ENCODE peak calls at places on chromosomes 5 and 9, in seven cellular contexts. One of them, this sample, is unnamed.

GRCh38 chr5:177446184-177447065 is at the start of gene PRR7:
- DNase-seq in mesendoderm: peak
- DNase-seq in mesenchymal stem cell: peak
- DNase-seq in neuronal stem cell: peak
- DNase-seq in H1: no peak
- DNase-seq in trophoblast cell: peak
- DNase-seq in H9: peak
- DNase-seq in this sample: peak

GRCh38 chr5:57662991-57663390 is 180.4 kb upstream of the ACTBL2 start:
- DNase-seq in mesendoderm: no peak
- DNase-seq in mesenchymal stem cell: no peak
- DNase-seq in neuronal stem cell: no peak
- DNase-seq in H1: no peak
- DNase-seq in trophoblast cell: no peak
- DNase-seq in H9: no peak
- DNase-seq in this sample: peak

GRCh38 chr9:93896093-93896492 is 59.1 kb downstream of the BARX1 start:
- DNase-seq in mesendoderm: no peak
- DNase-seq in mesenchymal stem cell: no peak
- DNase-seq in neuronal stem cell: no peak
- DNase-seq in H1: no peak
- DNase-seq in trophoblast cell: no peak
- DNase-seq in H9: peak
- DNase-seq in this sample: no peak

GRCh38 chr5:149962040-149962439 is 1.5 kb downstream of the SLC26A2 start:
- DNase-seq in mesendoderm: peak
- DNase-seq in mesenchymal stem cell: peak
- DNase-seq in neuronal stem cell: no peak
- DNase-seq in H1: no peak
- DNase-seq in trophoblast cell: peak
- DNase-seq in H9: no peak
- DNase-seq in this sample: peak

GRCh38 chr9:93505518-93506123 is 52.2 kb upstream of the FAM120AOS start:
- DNase-seq in mesendoderm: no peak
- DNase-seq in mesenchymal stem cell: peak
- DNase-seq in neuronal stem cell: no peak
- DNase-seq in H1: no peak
- DNase-seq in trophoblast cell: no peak
- DNase-seq in H9: no peak
- DNase-seq in this sample: no peak

GRCh38 chr5:14416709-14417108 is 164.9 kb upstream of the OTULINL start:
- DNase-seq in mesendoderm: peak
- DNase-seq in mesenchymal stem cell: no peak
- DNase-seq in neuronal stem cell: no peak
- DNase-seq in H1: no peak
- DNase-seq in trophoblast cell: no peak
- DNase-seq in H9: no peak
- DNase-seq in this sample: no peak

GRCh38 chr5:2148312-2149195 is 265.8 kb upstream of the IRX4 start:
- DNase-seq in mesendoderm: no peak
- DNase-seq in mesenchymal stem cell: no peak
- DNase-seq in neuronal stem cell: no peak
- DNase-seq in H1: no peak
- DNase-seq in trophoblast cell: no peak
- DNase-seq in H9: peak
- DNase-seq in this sample: no peak

GRCh38 chr9:107276966-107277710 is 5.9 kb upstream of the RAD23B start:
- DNase-seq in mesendoderm: no peak
- DNase-seq in mesenchymal stem cell: no peak
- DNase-seq in neuronal stem cell: no peak
- DNase-seq in H1: no peak
- DNase-seq in trophoblast cell: peak
- DNase-seq in H9: no peak
- DNase-seq in this sample: peak

GRCh38 chr5:72101828-72102227 is 5.4 kb upstream of the MAP1B start:
- DNase-seq in mesendoderm: no peak
- DNase-seq in mesenchymal stem cell: peak
- DNase-seq in neuronal stem cell: no peak
- DNase-seq in H1: no peak
- DNase-seq in trophoblast cell: no peak
- DNase-seq in H9: no peak
- DNase-seq in this sample: peak

GRCh38 chr9:114383866-114384231 is 3.9 kb downstream of the AKNA start:
- DNase-seq in mesendoderm: no peak
- DNase-seq in mesenchymal stem cell: no peak
- DNase-seq in neuronal stem cell: no peak
- DNase-seq in H1: no peak
- DNase-seq in trophoblast cell: no peak
- DNase-seq in H9: no peak
- DNase-seq in this sample: no peak

GRCh38 chr5:96885518-96886338 is 9.4 kb downstream of the ERAP2 start:
- DNase-seq in mesendoderm: no peak
- DNase-seq in mesenchymal stem cell: no peak
- DNase-seq in neuronal stem cell: no peak
- DNase-seq in H1: no peak
- DNase-seq in trophoblast cell: no peak
- DNase-seq in H9: no peak
- DNase-seq in this sample: no peak

GRCh38 chr5:15440434-15440833 is 59.5 kb upstream of the FBXL7 start:
- DNase-seq in mesendoderm: peak
- DNase-seq in mesenchymal stem cell: no peak
- DNase-seq in neuronal stem cell: no peak
- DNase-seq in H1: no peak
- DNase-seq in trophoblast cell: peak
- DNase-seq in H9: no peak
- DNase-seq in this sample: no peak

GRCh38 chr9:70043285-70043684 is 363 bp upstream of the MAMDC2 start:
- DNase-seq in mesendoderm: peak
- DNase-seq in mesenchymal stem cell: no peak
- DNase-seq in neuronal stem cell: peak
- DNase-seq in H1: no peak
- DNase-seq in trophoblast cell: peak
- DNase-seq in H9: peak
- DNase-seq in this sample: no peak
- H4K8ac ChIP-seq in mesendoderm: no peak
- H4K8ac ChIP-seq in mesenchymal stem cell: no peak
- H4K8ac ChIP-seq in neuronal stem cell: no peak
- H4K8ac ChIP-seq in H1: peak
- H4K8ac ChIP-seq in trophoblast cell: no peak
- H4K8ac ChIP-seq in H9: no peak
- H4K8ac ChIP-seq in this sample: no peak

GRCh38 chr9:95477885-95478790 is 38.6 kb downstream of the PTCH1 start:
- DNase-seq in mesendoderm: no peak
- DNase-seq in mesenchymal stem cell: peak
- DNase-seq in neuronal stem cell: peak
- DNase-seq in H1: no peak
- DNase-seq in trophoblast cell: no peak
- DNase-seq in H9: no peak
- DNase-seq in this sample: no peak
- H4K8ac ChIP-seq in mesendoderm: no peak
- H4K8ac ChIP-seq in mesenchymal stem cell: peak
- H4K8ac ChIP-seq in neuronal stem cell: no peak
- H4K8ac ChIP-seq in H1: peak
- H4K8ac ChIP-seq in trophoblast cell: no peak
- H4K8ac ChIP-seq in H9: no peak
- H4K8ac ChIP-seq in this sample: no peak

GRCh38 chr9:72633966-72634365 is 112.6 kb downstream of the TMC1 start:
- DNase-seq in mesendoderm: no peak
- DNase-seq in mesenchymal stem cell: no peak
- DNase-seq in neuronal stem cell: no peak
- DNase-seq in H1: no peak
- DNase-seq in trophoblast cell: peak
- DNase-seq in H9: no peak
- DNase-seq in this sample: peak

GRCh38 chr9:72636621-72637020 is 115.2 kb downstream of the TMC1 start:
- DNase-seq in mesendoderm: no peak
- DNase-seq in mesenchymal stem cell: no peak
- DNase-seq in neuronal stem cell: no peak
- DNase-seq in H1: no peak
- DNase-seq in trophoblast cell: no peak
- DNase-seq in H9: no peak
- DNase-seq in this sample: no peak

GRCh38 chr9:72635197-72635596 is 113.8 kb downstream of the TMC1 start:
- DNase-seq in mesendoderm: peak
- DNase-seq in mesenchymal stem cell: no peak
- DNase-seq in neuronal stem cell: no peak
- DNase-seq in H1: no peak
- DNase-seq in trophoblast cell: no peak
- DNase-seq in H9: peak
- DNase-seq in this sample: no peak
- H4K8ac ChIP-seq in mesendoderm: no peak
- H4K8ac ChIP-seq in mesenchymal stem cell: no peak
- H4K8ac ChIP-seq in neuronal stem cell: no peak
- H4K8ac ChIP-seq in H1: no peak
- H4K8ac ChIP-seq in trophoblast cell: no peak
- H4K8ac ChIP-seq in H9: no peak
- H4K8ac ChIP-seq in this sample: no peak

GRCh38 chr5:159527546-159527945 is 197.3 kb upstream of the IL12B start:
- DNase-seq in mesendoderm: no peak
- DNase-seq in mesenchymal stem cell: no peak
- DNase-seq in neuronal stem cell: no peak
- DNase-seq in H1: no peak
- DNase-seq in trophoblast cell: no peak
- DNase-seq in H9: no peak
- DNase-seq in this sample: no peak

GRCh38 chr5:159536166-159536565 is 205.9 kb upstream of the IL12B start:
- DNase-seq in mesendoderm: no peak
- DNase-seq in mesenchymal stem cell: no peak
- DNase-seq in neuronal stem cell: no peak
- DNase-seq in H1: no peak
- DNase-seq in trophoblast cell: no peak
- DNase-seq in H9: no peak
- DNase-seq in this sample: no peak

GRCh38 chr5:159536626-159537025 is 206.3 kb upstream of the IL12B start:
- DNase-seq in mesendoderm: no peak
- DNase-seq in mesenchymal stem cell: no peak
- DNase-seq in neuronal stem cell: no peak
- DNase-seq in H1: no peak
- DNase-seq in trophoblast cell: no peak
- DNase-seq in H9: no peak
- DNase-seq in this sample: no peak

GRCh38 chr5:159533197-159533596 is 202.9 kb upstream of the IL12B start:
- DNase-seq in mesendoderm: peak
- DNase-seq in mesenchymal stem cell: peak
- DNase-seq in neuronal stem cell: no peak
- DNase-seq in H1: no peak
- DNase-seq in trophoblast cell: peak
- DNase-seq in H9: no peak
- DNase-seq in this sample: peak

GRCh38 chr5:159531554-159532105 is 201.3 kb upstream of the IL12B start:
- DNase-seq in mesendoderm: no peak
- DNase-seq in mesenchymal stem cell: no peak
- DNase-seq in neuronal stem cell: no peak
- DNase-seq in H1: no peak
- DNase-seq in trophoblast cell: no peak
- DNase-seq in H9: no peak
- DNase-seq in this sample: no peak
- H4K8ac ChIP-seq in mesendoderm: no peak
- H4K8ac ChIP-seq in mesenchymal stem cell: no peak
- H4K8ac ChIP-seq in neuronal stem cell: no peak
- H4K8ac ChIP-seq in H1: no peak
- H4K8ac ChIP-seq in trophoblast cell: no peak
- H4K8ac ChIP-seq in H9: no peak
- H4K8ac ChIP-seq in this sample: no peak

GRCh38 chr9:86754581-86754980 is 192.7 kb downstream of the GAS1 start:
- DNase-seq in mesendoderm: no peak
- DNase-seq in mesenchymal stem cell: no peak
- DNase-seq in neuronal stem cell: no peak
- DNase-seq in H1: no peak
- DNase-seq in trophoblast cell: no peak
- DNase-seq in H9: no peak
- DNase-seq in this sample: no peak

GRCh38 chr9:86751956-86752355 is 195.3 kb downstream of the GAS1 start:
- DNase-seq in mesendoderm: no peak
- DNase-seq in mesenchymal stem cell: no peak
- DNase-seq in neuronal stem cell: no peak
- DNase-seq in H1: no peak
- DNase-seq in trophoblast cell: no peak
- DNase-seq in H9: no peak
- DNase-seq in this sample: no peak

GRCh38 chr9:86751207-86751606 is 196.1 kb downstream of the GAS1 start:
- DNase-seq in mesendoderm: no peak
- DNase-seq in mesenchymal stem cell: no peak
- DNase-seq in neuronal stem cell: no peak
- DNase-seq in H1: no peak
- DNase-seq in trophoblast cell: no peak
- DNase-seq in H9: no peak
- DNase-seq in this sample: peak

GRCh38 chr9:86749530-86750275 is 197.6 kb downstream of the GAS1 start:
- DNase-seq in mesendoderm: no peak
- DNase-seq in mesenchymal stem cell: peak
- DNase-seq in neuronal stem cell: no peak
- DNase-seq in H1: no peak
- DNase-seq in trophoblast cell: no peak
- DNase-seq in H9: no peak
- DNase-seq in this sample: peak

GRCh38 chr9:86752727-86753126 is 194.6 kb downstream of the GAS1 start:
- DNase-seq in mesendoderm: no peak
- DNase-seq in mesenchymal stem cell: no peak
- DNase-seq in neuronal stem cell: no peak
- DNase-seq in H1: no peak
- DNase-seq in trophoblast cell: no peak
- DNase-seq in H9: no peak
- DNase-seq in this sample: no peak
- H4K8ac ChIP-seq in mesendoderm: no peak
- H4K8ac ChIP-seq in mesenchymal stem cell: no peak
- H4K8ac ChIP-seq in neuronal stem cell: no peak
- H4K8ac ChIP-seq in H1: no peak
- H4K8ac ChIP-seq in trophoblast cell: no peak
- H4K8ac ChIP-seq in H9: no peak
- H4K8ac ChIP-seq in this sample: no peak